ENCODE peak calls at places on chromosomes 7 and 10, in five cellular contexts. L is neural progenitor cell; E is ovary; H is activated CD8-positive, alpha-beta T cell treated with anti-CD3 and anti-CD28 coated beads for 36 hours; J is colonic mucosa. R is an unnamed sample.

GRCh38 chr10:51090190-51090589 is 15.9 kb downstream of the PRKG1 start:
- DNase-seq in L (no peak), E (no peak), H (no peak), J (no peak), R (peak; percentile 54)

GRCh38 chr7:95867309-95867708 is 95.0 kb downstream of the DYNC1I1 start:
- DNase-seq in L (peak; percentile 10), E (no peak), H (no peak), J (no peak), R (no peak)

GRCh38 chr10:32144817-32145688 is 88.8 kb upstream of the KIF5B start:
- DNase-seq in L (no peak), E (no peak), H (no peak), J (peak; percentile 77), R (no peak)

GRCh38 chr7:157065046-157065445 is 54.6 kb upstream of the MNX1 start:
- DNase-seq in L (no peak), E (no peak), H (no peak), J (no peak), R (no peak)

GRCh38 chr7:90655566-90655965 is 59.4 kb downstream of the CDK14 start:
- DNase-seq in L (no peak), E (no peak), H (no peak), J (no peak), R (no peak)

GRCh38 chr7:131235489-131236317 is 92.0 kb upstream of the MKLN1 start:
- DNase-seq in L (no peak), E (no peak), H (peak; percentile 91), J (no peak), R (no peak)

GRCh38 chr7:8433477-8434289 is at the start of gene NXPH1:
- DNase-seq in L (peak; percentile 88), E (no peak), H (no peak), J (no peak), R (no peak)

GRCh38 chr7:102021841-102022618 is 204.6 kb downstream of the CUX1 start:
- DNase-seq in L (no peak), E (no peak), H (no peak), J (no peak), R (no peak)

GRCh38 chr7:123645516-123645915 is 10.2 kb upstream of the LMOD2 start:
- DNase-seq in L (peak; percentile 63), E (no peak), H (no peak), J (no peak), R (peak; percentile 84)

GRCh38 chr7:43753401-43753800 is 5.1 kb upstream of the BLVRA start:
- DNase-seq in L (no peak), E (no peak), H (no peak), J (no peak), R (no peak)

GRCh38 chr7:43752411-43752810 is 6.1 kb upstream of the BLVRA start:
- DNase-seq in L (no peak), E (no peak), H (no peak), J (no peak), R (no peak)

GRCh38 chr7:43756368-43757072 is 2.0 kb upstream of the BLVRA start:
- DNase-seq in L (no peak), E (no peak), H (peak; percentile 22), J (peak; percentile 16), R (no peak)

GRCh38 chr7:43754596-43754995 is 3.9 kb upstream of the BLVRA start:
- DNase-seq in L (no peak), E (peak; percentile 7), H (no peak), J (no peak), R (no peak)

DNA sequence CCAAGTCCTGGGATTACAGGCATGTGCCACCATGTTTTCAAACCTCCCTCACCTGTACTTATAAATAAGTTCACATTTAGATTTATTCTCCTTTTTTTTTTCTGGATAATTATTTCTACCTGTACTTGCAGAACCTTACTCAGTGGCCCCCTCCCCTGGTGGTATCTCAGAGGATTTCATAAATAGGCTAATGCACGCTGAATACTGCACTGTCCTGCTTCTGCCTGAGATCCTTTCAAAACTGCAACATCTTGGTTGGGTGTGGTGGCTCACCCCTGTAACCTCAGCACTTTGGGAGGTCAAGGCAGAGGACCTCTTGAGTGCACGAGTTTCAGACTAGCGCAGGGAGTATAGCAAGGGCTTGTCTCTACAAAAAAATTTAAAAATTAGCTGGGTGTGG is 4.6 kb upstream of the BLVRA start:
- DNase-seq in L (no peak), E (no peak), H (no peak), J (no peak), R (no peak)
- TF ChIP-seq CTCF in L (no peak), E (no peak), H (no peak), J (no peak), R (no peak)

GRCh38 chr7:39758234-39758970 is 135.0 kb downstream of the RALA start:
- DNase-seq in L (no peak), E (no peak), H (no peak), J (no peak), R (no peak)
- TF ChIP-seq CTCF in L (no peak), E (no peak), H (no peak), J (no peak), R (no peak)

DNA sequence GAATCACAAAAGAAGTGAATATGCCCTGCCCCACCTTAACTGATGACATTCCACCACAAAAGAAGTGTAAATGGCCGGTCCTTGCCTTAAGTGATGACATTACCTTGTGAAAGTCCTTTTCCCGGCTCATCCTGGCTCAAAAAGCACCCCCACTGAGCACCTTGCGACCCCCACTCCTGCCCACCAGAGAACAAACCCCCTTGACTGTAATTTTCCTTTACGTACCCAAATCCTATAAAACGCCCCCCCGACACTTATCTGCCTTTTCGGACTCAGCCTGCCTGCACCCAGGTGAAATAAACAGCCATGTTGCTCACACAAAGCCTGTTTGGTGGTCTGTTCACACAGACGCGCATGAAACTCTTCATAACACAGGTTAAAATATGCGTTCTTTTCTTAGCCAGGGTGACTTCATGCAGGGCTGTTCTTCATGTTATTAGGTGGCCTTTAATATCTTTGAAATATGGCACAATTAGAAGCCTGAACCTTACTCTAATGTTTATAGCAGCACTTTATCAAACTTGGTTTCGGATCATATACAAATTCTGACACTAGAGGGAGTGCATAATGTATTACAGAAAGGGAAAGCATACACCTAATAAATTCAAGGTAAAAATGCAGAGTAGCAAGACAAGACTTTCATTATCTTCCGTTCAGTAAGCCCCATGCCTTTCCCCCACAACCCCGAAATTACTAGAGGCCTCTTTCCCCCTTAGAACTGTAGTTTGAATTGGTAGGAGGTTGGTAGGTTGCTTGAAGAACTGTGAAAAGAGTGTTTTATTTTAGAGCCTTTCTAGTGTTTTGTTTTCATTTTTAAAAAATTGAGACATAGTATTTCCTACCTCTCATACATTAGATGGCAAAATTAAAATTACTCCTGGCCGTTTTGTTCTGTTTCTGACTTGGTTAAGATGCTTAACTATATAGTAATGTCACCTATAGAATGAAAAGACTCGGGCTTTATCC is 117.9 kb downstream of the NPY start:
- DNase-seq in L (no peak), E (no peak), H (no peak), J (no peak), R (no peak)
- TF ChIP-seq CTCF in L (peak; percentile 55), E (peak; percentile 31), H (peak; percentile 20), J (no peak), R (no peak)

GRCh38 chr10:4150676-4151075 is 365.7 kb upstream of the KLF6 start:
- DNase-seq in L (no peak), E (no peak), H (no peak), J (no peak), R (no peak)

GRCh38 chr10:4154317-4154716 is 369.3 kb upstream of the KLF6 start:
- DNase-seq in L (no peak), E (no peak), H (no peak), J (no peak), R (no peak)

GRCh38 chr10:4147214-4147613 is 362.2 kb upstream of the KLF6 start:
- DNase-seq in L (no peak), E (no peak), H (no peak), J (no peak), R (no peak)

GRCh38 chr10:4151466-4151865 is 366.5 kb upstream of the KLF6 start:
- DNase-seq in L (peak; percentile 36), E (no peak), H (no peak), J (no peak), R (no peak)
- TF ChIP-seq CTCF in L (peak; percentile 44), E (no peak), H (no peak), J (no peak), R (no peak)

DNA sequence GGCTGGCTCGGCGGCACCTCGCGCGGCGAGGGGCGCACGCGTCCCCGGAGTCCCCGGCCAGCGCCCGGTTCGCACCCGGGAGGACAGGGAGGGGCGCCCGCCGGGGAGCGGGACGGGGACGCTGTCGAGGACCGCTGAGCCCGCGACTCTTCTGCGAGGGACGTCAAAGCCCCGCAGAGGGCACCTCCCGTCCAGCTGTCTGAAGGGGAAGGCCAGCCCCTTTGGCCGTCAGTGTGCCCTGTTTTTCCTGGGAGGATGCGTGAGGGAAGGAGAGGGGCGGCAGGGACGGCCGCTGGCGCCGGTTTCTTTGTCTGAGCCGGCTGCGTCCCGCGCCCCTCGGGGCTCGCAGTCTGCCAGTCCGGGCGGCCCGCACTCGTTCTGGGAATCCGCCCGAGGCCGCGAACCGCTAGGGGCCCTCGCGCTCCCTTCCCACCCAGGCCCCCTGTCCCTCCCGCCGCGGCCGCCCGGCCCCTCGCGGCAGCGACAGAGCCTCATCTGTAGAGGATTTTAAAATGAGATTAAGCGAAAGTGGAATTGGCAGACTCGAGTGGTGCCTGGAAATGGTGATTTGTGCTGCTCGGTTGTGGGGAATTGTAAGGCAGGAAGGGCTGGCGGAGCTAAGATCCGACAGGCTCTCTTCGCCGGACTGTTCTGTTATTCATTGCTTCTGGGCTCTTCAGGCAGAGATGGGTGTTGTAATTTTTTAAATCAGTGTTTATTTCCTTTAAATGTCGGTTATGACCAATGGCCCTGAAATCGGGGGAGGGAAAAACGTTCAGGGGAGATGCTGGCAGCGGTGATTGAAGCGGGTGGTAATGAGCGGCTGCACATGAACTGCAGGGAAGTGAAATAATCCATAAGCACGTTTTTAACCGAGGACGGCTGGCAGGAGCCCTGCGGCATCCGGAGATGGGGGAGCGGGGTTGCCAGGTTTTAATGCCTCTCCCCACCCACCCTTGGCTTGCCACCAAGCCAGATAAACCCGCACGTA is 622 bp upstream of the RELN start:
- DNase-seq in L (peak; percentile 68), E (no peak), H (peak; percentile 3), J (no peak), R (no peak)
- TF ChIP-seq CTCF in L (peak; percentile 41), E (no peak), H (no peak), J (no peak), R (no peak)

R was measured in gastrocnemius medialis.